ENCODE peak calls at places on chromosomes 13 and 19, in nine cellular contexts. L is ovary; S is dorsolateral prefrontal cortex; O is PC-3; H is uterus; T is ascending aorta; Z is CD4-positive, CD25-positive, alpha-beta regulatory T cell; D is breast epithelium; G is kidney epithelial cell. M is an unnamed sample.

GRCh38 chr13:43433691-43434121 is 353.1 kb downstream of the ENOX1 start:
- DNase-seq in O (peak), Z (no peak), D (no peak), S (no peak), T (no peak), G (no peak), L (no peak), H (no peak), M (no peak)

GRCh38 chr13:52599037-52599852 is 43.0 kb upstream of the HNRNPA1L2 start:
- DNase-seq in T (no peak), L (no peak), O (no peak), Z (no peak), G (no peak), D (no peak), S (no peak), H (no peak), M (no peak)

GRCh38 chr13:100544866-100545683 is 43.5 kb downstream of the GGACT start:
- DNase-seq in O (no peak), G (no peak), T (peak), S (no peak), Z (no peak), H (no peak), D (peak), L (no peak), M (no peak)

GRCh38 chr19:33208904-33209843 is 15.0 kb downstream of the LRP3 start:
- DNase-seq in Z (no peak), L (peak), H (no peak), S (no peak), O (no peak), T (no peak), D (no peak), G (no peak), M (no peak)

GRCh38 chr13:76812206-76812882 is 73.9 kb downstream of the KCTD12 start:
- DNase-seq in L (no peak), H (no peak), T (peak), Z (no peak), D (no peak), G (no peak), O (no peak), S (no peak), M (no peak)

GRCh38 chr13:89490661-89491060 is 1819.5 kb downstream of the SLITRK5 start:
- DNase-seq in L (no peak), D (no peak), G (no peak), H (no peak), T (no peak), S (no peak), O (no peak), Z (no peak), M (no peak)

GRCh38 chr19:46761418-46761831 is 15.2 kb upstream of the STRN4 start:
- DNase-seq in D (no peak), L (no peak), H (no peak), Z (no peak), T (no peak), O (no peak), S (no peak), G (no peak), M (no peak)

GRCh38 chr19:1266116-1266817 is 2.9 kb upstream of the CIRBP start:
- DNase-seq in S (peak), H (peak), Z (peak), D (peak), O (peak), L (peak), T (peak), G (no peak), M (no peak)

GRCh38 chr19:45955905-45956608 is 17.6 kb downstream of the NOVA2 start:
- DNase-seq in O (peak), L (no peak), G (peak), S (peak), T (no peak), Z (no peak), D (no peak), H (peak), M (peak)

GRCh38 chr19:8569066-8569761 is 8.0 kb downstream of the MYO1F start:
- DNase-seq in D (no peak), H (no peak), O (peak), T (peak), L (no peak), G (peak), Z (peak), S (no peak), M (no peak)

GRCh38 chr13:41060723-41061074 is 610 bp upstream of the WBP4 start:
- DNase-seq in S (peak), G (no peak), T (peak), H (peak), Z (peak), O (peak), D (peak), L (peak), M (no peak)

GRCh38 chr13:45257638-45258338 is 56.9 kb upstream of the KCTD4 start:
- DNase-seq in D (no peak), G (no peak), O (peak), S (no peak), T (no peak), Z (peak), H (no peak), L (no peak), M (no peak)

GRCh38 chr13:49132479-49133002 is 87.6 kb upstream of the MLNR start:
- DNase-seq in H (no peak), L (no peak), Z (no peak), O (no peak), D (no peak), T (no peak), S (no peak), G (no peak), M (no peak)

GRCh38 chr19:6325614-6326013 is 7.8 kb downstream of the ACER1 start:
- DNase-seq in L (no peak), S (no peak), T (no peak), H (no peak), D (no peak), Z (no peak), O (no peak), G (no peak), M (no peak)

GRCh38 chr13:44498969-44499368 is 77.2 kb downstream of the TSC22D1 start:
- DNase-seq in O (no peak), Z (no peak), D (no peak), S (no peak), T (no peak), G (no peak), H (no peak), L (no peak), M (peak)

GRCh38 chr19:8304841-8305621 is 3.1 kb downstream of the CD320 start:
- DNase-seq in L (peak), Z (no peak), O (no peak), T (peak), D (peak), G (no peak), S (no peak), H (peak), M (no peak)

GRCh38 chr13:44805623-44806022 is 183.6 kb downstream of the NUFIP1 start:
- DNase-seq in G (no peak), T (no peak), H (no peak), O (no peak), S (no peak), D (no peak), L (no peak), Z (no peak), M (no peak)

GRCh38 chr19:21483589-21484170 is 21.7 kb upstream of the ZNF429 start:
- DNase-seq in G (no peak), O (no peak), H (peak), D (peak), S (no peak), Z (peak), L (peak), T (peak), M (no peak)

GRCh38 chr19:30082168-30082567 is 140.1 kb downstream of the URI1 start:
- DNase-seq in L (no peak), Z (no peak), T (no peak), S (no peak), G (no peak), D (no peak), H (no peak), O (no peak), M (no peak)

GRCh38 chr13:37001921-37002250 is 1.3 kb downstream of the EXOSC8 start:
- DNase-seq in O (no peak), G (no peak), L (no peak), T (no peak), S (no peak), D (no peak), H (no peak), Z (no peak), M (no peak)

GRCh38 chr13:42891591-42891990 is 100.5 kb downstream of the EPSTI1 start:
- DNase-seq in H (no peak), O (no peak), D (no peak), L (no peak), G (no peak), T (no peak), Z (no peak), S (no peak), M (no peak)

GRCh38 chr19:2270572-2271515 is 11.1 kb downstream of the PEAK3 start:
- DNase-seq in L (peak), D (peak), H (peak), G (no peak), T (peak), S (peak), Z (peak), O (peak), M (peak)

GRCh38 chr13:91907398-91907797 is 509.0 kb downstream of the GPC5 start:
- DNase-seq in Z (no peak), H (no peak), O (no peak), T (no peak), L (no peak), S (no peak), G (no peak), D (no peak), M (no peak)

GRCh38 chr13:67366533-67366932 is 136.4 kb upstream of the PCDH9 start:
- DNase-seq in T (no peak), D (no peak), S (no peak), H (no peak), Z (no peak), L (no peak), G (no peak), O (peak), M (no peak)

GRCh38 chr19:41707871-41708371 is 505 bp upstream of the CEACAM5 start:
- DNase-seq in L (no peak), O (no peak), Z (no peak), H (no peak), S (no peak), G (no peak), T (no peak), D (no peak), M (no peak)

GRCh38 chr13:37277435-37278144 is 172.1 kb upstream of the CSNK1A1L start:
- DNase-seq in L (no peak), H (no peak), S (no peak), D (no peak), O (no peak), G (no peak), T (no peak), Z (no peak), M (no peak)

DNA sequence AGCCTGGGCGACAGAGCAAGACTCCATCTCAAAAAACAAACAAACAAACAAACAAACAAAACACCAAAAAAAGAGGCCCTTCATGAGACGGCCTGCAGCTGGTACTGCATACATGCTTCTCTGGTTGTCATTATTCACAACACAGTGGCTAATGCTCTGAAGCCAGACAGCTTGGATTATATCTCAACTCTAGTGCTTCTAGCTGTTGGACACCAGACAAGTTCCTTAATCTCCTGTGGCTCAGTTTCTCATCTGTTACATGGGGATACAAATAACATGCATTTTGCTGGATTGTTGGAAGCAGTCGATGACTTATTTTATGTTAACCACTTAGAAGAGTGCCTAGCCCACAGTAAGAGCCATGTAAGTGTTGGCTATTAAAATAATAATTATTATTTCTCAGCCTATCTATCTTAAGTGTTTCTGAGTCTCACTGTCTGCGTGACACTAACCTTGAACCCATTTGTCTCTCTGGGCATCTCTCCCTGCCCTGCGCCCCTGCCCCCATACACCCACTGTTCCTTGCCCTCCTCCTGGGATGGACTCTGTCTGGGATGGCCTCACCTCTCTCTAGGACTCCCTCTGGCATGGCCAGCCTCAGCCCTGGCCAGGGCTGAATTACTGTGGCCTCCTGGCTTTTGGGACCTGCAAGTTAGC is 3.1 kb upstream of the JUNB start:
- DNase-seq in Z (no peak), T (no peak), L (no peak), O (no peak), D (no peak), H (no peak), S (no peak), G (no peak), M (no peak)
- H3K4me3 ChIP-seq in Z (no peak), T (peak), L (no peak), O (peak), D (peak), H (peak), S (no peak), G (no peak), M (no peak)

GRCh38 chr19:3785938-3786824 is at the start of gene MATK:
- DNase-seq in T (no peak), H (no peak), G (no peak), D (no peak), O (no peak), L (no peak), Z (no peak), S (no peak), M (no peak)
- H3K4me3 ChIP-seq in T (peak), H (no peak), G (no peak), D (peak), O (no peak), L (no peak), Z (no peak), S (peak), M (no peak)

GRCh38 chr19:50330365-50331078 is 1.3 kb upstream of the KCNC3 start:
- DNase-seq in H (peak), Z (peak), T (peak), G (no peak), D (peak), O (peak), S (peak), L (peak), M (no peak)
- H3K4me3 ChIP-seq in H (no peak), Z (peak), T (peak), G (peak), D (peak), O (peak), S (peak), L (no peak), M (peak)

GRCh38 chr19:58386166-58386575 is 898 bp upstream of the RPS5 start:
- DNase-seq in L (peak), G (no peak), O (no peak), H (no peak), S (no peak), D (no peak), T (no peak), Z (no peak), M (no peak)

GRCh38 chr19:58382997-58383603 is 2.3 kb upstream of the ZNF837 start:
- DNase-seq in L (no peak), G (no peak), T (no peak), Z (no peak), H (no peak), S (no peak), D (no peak), O (no peak), M (no peak)

GRCh38 chr19:58386576-58387337 is at the start of gene RPS5:
- DNase-seq in H (peak), S (peak), G (peak), L (peak), D (peak), Z (peak), O (peak), T (peak), M (peak)

GRCh38 chr19:58387338-58388174 is 487 bp downstream of the RPS5 start:
- DNase-seq in L (no peak), S (no peak), T (no peak), G (no peak), D (no peak), O (no peak), Z (no peak), H (no peak), M (no peak)

GRCh38 chr19:58385313-58386165 is 1.5 kb upstream of the RPS5 start:
- DNase-seq in D (no peak), L (no peak), Z (no peak), T (no peak), H (no peak), S (no peak), O (no peak), G (no peak), M (no peak)
- H3K4me3 ChIP-seq in D (peak), L (peak), Z (peak), T (peak), H (peak), S (peak), O (peak), G (peak), M (peak)

GRCh38 chr19:36009633-36010379 is 1.2 kb upstream of the SYNE4 start:
- DNase-seq in O (no peak), Z (no peak), T (no peak), G (no peak), L (no peak), H (no peak), S (no peak), D (no peak), M (no peak)
- H3K4me3 ChIP-seq in O (peak), Z (no peak), T (peak), G (peak), L (peak), H (peak), S (peak), D (peak), M (peak)